ENCODE peak calls at places on chromosome 1, in four cellular contexts. J is neuronal stem cell, V is H1, H is mesenchymal stem cell. B is an unnamed sample.

GRCh38 chr1:34681481-34682451 is 73.1 kb upstream of the GJB5 start:
- DNase-seq in J (peak), V (peak), H (peak), B (peak)

GRCh38 chr1:204479387-204480136 is 15.0 kb downstream of the PIK3C2B start:
- DNase-seq in J (no peak), V (no peak), H (no peak), B (no peak)

GRCh38 chr1:54591127-54591756 is 32.1 kb downstream of the FAM151A start:
- DNase-seq in J (no peak), V (no peak), H (peak), B (no peak)

GRCh38 chr1:23210963-23211362 is 6.3 kb downstream of the HTR1D start:
- DNase-seq in J (no peak), V (no peak), H (no peak), B (no peak)

GRCh38 chr1:107264561-107264960 is 123.7 kb downstream of the NTNG1 start:
- DNase-seq in J (no peak), V (no peak), H (peak), B (no peak)

GRCh38 chr1:32622806-32623694 is 27.3 kb downstream of the ZBTB8OS start:
- DNase-seq in J (no peak), V (no peak), H (no peak), B (no peak)

GRCh38 chr1:80066060-80066459 is 1059.5 kb upstream of the ADGRL4 start:
- DNase-seq in J (no peak), V (no peak), H (no peak), B (no peak)

GRCh38 chr1:94672001-94672400 is 130.4 kb upstream of the F3 start:
- DNase-seq in J (no peak), V (no peak), H (no peak), B (no peak)

GRCh38 chr1:231020816-231021215 is 19.2 kb downstream of the FAM89A start:
- DNase-seq in J (no peak), V (no peak), H (peak), B (peak)

GRCh38 chr1:12052008-12052573 is 11.0 kb upstream of the TNFRSF8 start:
- DNase-seq in J (no peak), V (no peak), H (peak), B (peak)

GRCh38 chr1:235887676-235888075 is 21.0 kb upstream of the LYST start:
- DNase-seq in J (no peak), V (no peak), H (no peak), B (no peak)

GRCh38 chr1:7989762-7990428 is 28.4 kb downstream of the PARK7 start:
- DNase-seq in J (no peak), V (no peak), H (no peak), B (no peak)

GRCh38 chr1:42153598-42153995 is 387 bp downstream of the GUCA2B start:
- DNase-seq in J (no peak), V (no peak), H (no peak), B (no peak)

GRCh38 chr1:61184035-61184713 is 101.8 kb downstream of the NFIA start:
- DNase-seq in J (no peak), V (no peak), H (no peak), B (no peak)

GRCh38 chr1:34898220-34898820 is 31.1 kb downstream of the DLGAP3 start:
- DNase-seq in J (no peak), V (peak), H (no peak), B (no peak)

GRCh38 chr1:115458426-115459114 is 120.5 kb upstream of the NGF start:
- DNase-seq in J (no peak), V (no peak), H (no peak), B (no peak)

GRCh38 chr1:207007352-207008033 is 25.1 kb downstream of the C1orf116 start:
- DNase-seq in J (peak), V (no peak), H (peak), B (no peak)
- H2AFZ ChIP-seq in J (no peak), V (no peak), H (no peak), B (no peak)

GRCh38 chr1:16013908-16014258 is 4.0 kb downstream of the HSPB7 start:
- DNase-seq in J (no peak), V (no peak), H (no peak), B (no peak)

GRCh38 chr1:16015491-16015890 is 2.4 kb downstream of the HSPB7 start:
- DNase-seq in J (no peak), V (no peak), H (no peak), B (no peak)

GRCh38 chr1:16015960-16016901 is 1.6 kb downstream of the HSPB7 start:
- DNase-seq in J (no peak), V (no peak), H (no peak), B (no peak)

GRCh38 chr1:16013220-16013907 is 4.5 kb downstream of the HSPB7 start:
- DNase-seq in J (no peak), V (peak), H (peak), B (peak)

DNA sequence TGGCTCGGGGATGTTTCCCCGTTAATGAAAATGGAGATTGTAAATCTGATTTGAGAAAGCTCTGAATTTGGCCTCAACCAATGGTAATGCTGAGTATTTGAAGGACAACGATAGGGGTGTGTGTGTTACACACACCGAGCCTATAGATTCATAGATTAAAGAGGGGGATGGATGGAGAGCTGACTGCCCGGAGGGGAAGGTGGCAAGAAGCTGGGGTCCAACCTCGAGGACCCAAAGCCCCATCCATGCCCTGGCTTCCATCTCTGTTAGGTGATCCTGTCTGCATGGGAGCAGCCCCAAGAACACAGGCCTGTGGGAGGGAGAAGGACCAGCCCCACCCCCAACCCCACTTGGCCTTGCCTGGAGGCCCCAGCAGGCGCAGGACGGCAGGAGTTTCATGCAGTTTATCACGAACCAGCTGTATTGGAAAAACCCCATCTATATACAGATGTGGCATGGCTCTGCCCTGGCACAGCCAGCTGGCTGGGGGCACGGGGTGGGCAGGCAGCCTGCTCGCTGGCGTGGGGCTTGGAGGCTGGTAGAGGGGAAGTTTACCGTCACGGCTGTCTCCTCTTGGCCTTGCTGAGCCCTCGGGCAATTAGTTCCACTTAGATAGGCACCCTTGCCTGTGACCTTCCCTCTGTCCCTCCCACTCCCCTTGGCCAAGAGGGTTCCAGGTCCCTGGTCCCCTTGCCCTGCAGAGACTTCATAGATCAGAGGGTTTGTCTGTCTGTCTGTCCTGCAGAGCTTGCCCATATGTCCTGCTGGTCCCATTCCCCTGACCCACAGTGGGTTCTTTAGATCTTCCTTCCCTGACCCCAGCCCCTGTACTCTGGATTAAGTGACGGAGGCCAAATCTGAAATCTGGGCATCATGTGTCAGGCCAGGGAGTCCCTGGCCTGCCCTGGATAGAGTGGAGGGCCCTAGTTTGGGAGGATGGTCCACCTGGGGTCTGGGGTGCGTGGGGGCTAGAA is 3.0 kb downstream of the HSPB7 start:
- DNase-seq in J (no peak), V (no peak), H (no peak), B (no peak)
- H2BK12ac ChIP-seq in J (no peak), V (peak), H (peak), B (no peak)

DNA sequence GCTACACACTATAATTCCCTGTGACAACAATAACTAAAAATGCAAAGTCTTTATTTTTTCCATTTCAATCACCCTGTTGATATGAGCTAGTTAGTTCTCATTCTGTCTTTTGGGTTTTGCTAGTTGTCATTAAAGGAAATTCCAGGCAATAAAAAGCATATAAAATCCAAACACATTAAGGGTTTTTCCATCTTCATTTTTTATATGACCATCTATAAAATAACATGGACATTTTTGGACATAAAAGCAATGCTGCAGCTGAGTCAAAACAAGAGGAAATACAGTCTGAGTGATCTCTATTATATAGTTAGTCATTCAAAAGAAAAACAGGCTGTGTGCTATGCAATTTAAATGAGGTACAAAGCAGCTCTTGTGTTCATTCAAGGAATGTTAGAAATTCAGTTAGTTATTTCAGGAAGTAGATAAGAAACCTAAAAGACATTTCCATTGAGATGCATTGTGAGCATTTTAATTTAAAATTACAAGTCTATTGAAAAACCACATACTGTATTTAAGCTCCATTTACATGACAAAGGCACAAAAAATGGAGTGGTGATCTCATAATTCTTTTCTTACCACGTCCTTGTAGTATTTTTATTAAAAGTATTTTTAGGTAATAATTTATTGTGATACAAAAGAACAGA is 67.3 kb upstream of the BCL10 start:
- DNase-seq in J (no peak), V (no peak), H (no peak), B (no peak)
- H2BK15ac ChIP-seq in J (no peak), V (no peak), H (no peak), B (no peak)

GRCh38 chr1:233294991-233295774 is at the start of gene PCNX2:
- DNase-seq in J (peak), V (peak), H (peak), B (peak)

GRCh38 chr1:233300326-233300725 is 4.8 kb upstream of the PCNX2 start:
- DNase-seq in J (no peak), V (no peak), H (peak), B (no peak)

GRCh38 chr1:233299450-233299849 is 3.9 kb upstream of the PCNX2 start:
- DNase-seq in J (no peak), V (no peak), H (no peak), B (no peak)

GRCh38 chr1:233293556-233294446 is 1.7 kb downstream of the PCNX2 start:
- DNase-seq in J (no peak), V (no peak), H (peak), B (no peak)

GRCh38 chr1:233295775-233296322 is 324 bp upstream of the PCNX2 start:
- DNase-seq in J (no peak), V (no peak), H (peak), B (no peak)
- H2AFZ ChIP-seq in J (peak), V (peak), H (peak), B (peak)

GRCh38 chr1:3506041-3506440 is 51.6 kb downstream of the ARHGEF16 start:
- DNase-seq in J (no peak), V (no peak), H (no peak), B (no peak)

GRCh38 chr1:3504823-3505155 is 50.3 kb downstream of the ARHGEF16 start:
- DNase-seq in J (no peak), V (no peak), H (no peak), B (no peak)

GRCh38 chr1:3503525-3503886 is 49.0 kb downstream of the ARHGEF16 start:
- DNase-seq in J (no peak), V (no peak), H (no peak), B (no peak)

GRCh38 chr1:3504151-3504822 is 49.8 kb downstream of the ARHGEF16 start:
- DNase-seq in J (no peak), V (no peak), H (peak), B (no peak)

GRCh38 chr1:3505161-3505560 is 50.7 kb downstream of the ARHGEF16 start:
- DNase-seq in J (no peak), V (no peak), H (no peak), B (no peak)
- H2BK12ac ChIP-seq in J (no peak), V (no peak), H (no peak), B (no peak)